ENCODE peak calls at places on chromosomes 6 and 20, in eight cellular contexts. Y, A, C, E, O, T, S and N are unnamed samples.

GRCh38 chr6:78530208-78530607 is 337.1 kb upstream of the IRAK1BP1 start:
- DNase-seq in E (no peak), C (no peak), T (no peak), A (no peak), O (no peak), Y (no peak), S (no peak), N (peak)

GRCh38 chr6:118968416-118968815 is 33.5 kb upstream of the MCM9 start:
- DNase-seq in O (peak), C (no peak), E (no peak), A (peak), S (peak), Y (no peak), T (no peak), N (peak)

GRCh38 chr6:40328376-40328987 is 258.7 kb downstream of the LRFN2 start:
- DNase-seq in C (no peak), Y (peak), A (no peak), E (no peak), O (peak), T (no peak), S (peak), N (peak)

GRCh38 chr6:39884696-39885095 is 49.6 kb downstream of the MOCS1 start:
- DNase-seq in E (no peak), T (no peak), C (no peak), Y (no peak), O (no peak), A (peak), S (no peak), N (no peak)

GRCh38 chr6:118660218-118660569 is 8.8 kb upstream of the CEP85L start:
- DNase-seq in Y (no peak), C (no peak), O (no peak), T (no peak), A (peak), S (peak), E (no peak), N (no peak)

GRCh38 chr6:133956413-133957049 is 3.5 kb downstream of the TBPL1 start:
- DNase-seq in Y (no peak), S (no peak), A (no peak), E (no peak), O (no peak), T (no peak), C (no peak), N (no peak)

GRCh38 chr6:33697845-33698244 is 13.7 kb downstream of the UQCC2 start:
- DNase-seq in T (no peak), A (no peak), C (no peak), E (peak), Y (no peak), O (no peak), S (no peak), N (no peak)

GRCh38 chr20:44123251-44123650 is 63.7 kb downstream of the JPH2 start:
- DNase-seq in Y (no peak), A (no peak), T (no peak), E (no peak), C (no peak), S (no peak), O (no peak), N (no peak)

GRCh38 chr6:145660676-145661075 is 74.6 kb downstream of the EPM2A start:
- DNase-seq in E (no peak), O (no peak), T (no peak), C (no peak), A (no peak), Y (no peak), S (no peak), N (no peak)

GRCh38 chr6:145652572-145652971 is 82.7 kb downstream of the EPM2A start:
- DNase-seq in S (no peak), O (no peak), T (no peak), C (no peak), Y (no peak), A (no peak), E (no peak), N (no peak)

GRCh38 chr6:145651988-145652387 is 83.3 kb downstream of the EPM2A start:
- DNase-seq in S (no peak), Y (no peak), O (no peak), T (no peak), E (no peak), A (no peak), C (no peak), N (no peak)

DNA sequence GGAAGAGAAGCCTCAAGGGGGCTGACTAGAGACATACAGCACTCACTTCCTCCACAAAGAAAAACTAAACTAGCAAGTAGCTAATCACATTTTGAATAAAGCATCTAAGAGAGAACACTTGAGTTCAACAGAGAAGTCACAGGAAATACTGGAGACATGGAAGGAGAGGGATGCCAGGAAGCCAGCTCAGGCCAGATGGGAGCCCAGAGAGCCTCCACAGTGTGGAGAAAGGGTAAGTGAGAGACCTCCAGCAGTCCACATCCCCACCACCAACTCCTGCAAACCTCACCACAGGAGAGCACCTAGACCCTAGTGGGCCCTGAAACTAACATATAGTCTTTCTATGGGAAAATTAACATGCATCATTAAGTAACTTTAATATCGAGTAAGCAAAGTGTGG is 79.2 kb downstream of the EPM2A start:
- DNase-seq in A (peak), Y (no peak), C (no peak), T (no peak), E (no peak), O (no peak), S (no peak), N (no peak)
- H3K4me3 ChIP-seq in A (no peak), Y (no peak), C (no peak), T (no peak), E (no peak), O (no peak), S (no peak), N (no peak)

GRCh38 chr6:31702819-31703716 is at the start of gene ABHD16A:
- DNase-seq in E (peak), Y (peak), A (peak), C (peak), S (peak), O (peak), T (peak), N (peak)
- TF ChIP-seq CTCF in E (peak), Y (no peak), A (no peak), C (no peak), S (no peak), O (peak), T (no peak), N (no peak)

DNA sequence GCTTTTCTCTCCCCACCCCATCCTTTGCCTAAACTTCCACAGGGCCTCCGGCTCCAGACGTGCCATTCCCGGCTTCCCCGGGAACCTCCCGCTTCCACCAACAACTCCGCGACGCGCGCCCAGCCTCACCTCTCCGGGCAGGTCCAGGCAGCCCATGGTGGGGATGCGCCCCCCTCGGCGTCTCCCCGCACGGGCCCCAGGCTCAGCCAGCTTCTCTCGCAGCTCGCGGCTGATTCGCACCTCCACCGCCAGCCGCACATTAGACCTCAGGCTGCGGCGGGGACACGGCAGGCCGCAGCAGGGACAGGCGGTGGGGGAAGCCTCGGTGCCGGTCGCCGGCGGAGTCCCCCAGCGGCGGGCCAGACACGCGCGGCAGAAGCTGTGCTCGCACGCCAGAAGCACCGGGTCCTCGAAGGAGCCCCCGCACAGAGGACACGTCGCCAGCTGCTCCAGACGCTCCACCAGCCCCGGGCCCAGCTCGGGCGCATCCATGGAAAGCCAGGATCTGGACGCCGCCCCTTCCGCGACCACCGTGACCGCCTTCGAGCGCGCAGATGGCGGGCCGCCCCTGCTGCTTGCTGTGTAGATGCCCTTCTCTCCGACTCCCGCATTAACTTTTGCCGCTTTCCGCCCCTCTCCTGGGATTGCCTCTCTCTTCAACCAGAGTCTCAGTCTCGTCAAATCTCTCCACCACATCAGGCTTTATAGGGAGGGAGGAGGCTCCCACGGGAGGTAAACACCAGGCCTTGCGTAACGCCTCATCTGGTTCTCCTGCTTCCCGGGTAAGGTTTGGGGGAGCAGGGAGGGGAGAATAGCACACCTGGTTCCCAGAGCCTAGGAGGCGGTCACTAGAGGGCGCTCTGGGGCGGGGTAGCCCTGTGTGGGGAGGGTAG is at the start of gene RNF39:
- DNase-seq in Y (peak), A (peak), E (no peak), S (no peak), T (no peak), C (no peak), O (peak), N (peak)
- H3K4me3 ChIP-seq in Y (peak), A (peak), E (no peak), S (no peak), T (peak), C (peak), O (peak), N (peak)

DNA sequence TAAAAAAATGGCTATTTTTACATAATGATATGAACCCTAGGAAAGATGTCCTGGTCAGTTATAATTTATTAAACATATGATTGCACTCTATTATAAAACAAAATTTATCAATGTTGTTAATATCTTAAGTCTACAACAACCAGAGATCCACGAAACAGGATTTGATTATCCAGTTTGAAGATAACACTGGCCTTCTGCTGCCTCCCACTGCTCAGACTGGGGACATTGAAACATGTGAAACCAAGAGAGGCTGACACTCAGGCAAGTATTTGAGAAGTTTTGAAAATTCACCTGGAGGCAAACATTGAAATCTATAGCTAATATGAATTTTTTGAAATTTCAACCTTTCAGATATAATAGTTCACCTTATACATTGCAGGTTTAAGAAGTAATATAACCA is 219.3 kb upstream of the HSF2 start:
- DNase-seq in S (no peak), Y (no peak), C (no peak), A (peak), E (no peak), T (no peak), O (no peak), N (peak)
- TF ChIP-seq CTCF in S (no peak), Y (no peak), C (no peak), A (no peak), E (no peak), T (peak), O (no peak), N (peak)